ENCODE peak calls at places on chromosomes 13 and 19, in six cellular contexts. S, A, L, P, R and J are unnamed samples. For H3K9me3, the result is how much of the 10 kb centered on the place peaks cover.

GRCh38 chr13:113991191-113991669 is 17.4 kb upstream of the C13orf46 start:
- DNase-seq in P (peak), A (no peak), L (no peak), R (peak), S (no peak), J (no peak)

GRCh38 chr13:102536695-102537485 is 59.9 kb upstream of the TPP2 start:
- DNase-seq in P (no peak), S (no peak), R (no peak), A (no peak), L (no peak), J (no peak)

GRCh38 chr19:2166741-2167738 is 3.3 kb downstream of the DOT1L start:
- DNase-seq in R (peak), P (peak), S (peak), L (peak), A (peak), J (no peak)

GRCh38 chr19:2084993-2085720 is 11.0 kb downstream of the MOB3A start:
- DNase-seq in R (peak), S (peak), L (peak), A (peak), P (peak), J (no peak)

GRCh38 chr19:3857449-3858003 is 11.3 kb downstream of the ZFR2 start:
- DNase-seq in A (no peak), R (no peak), P (no peak), L (no peak), S (no peak), J (no peak)

GRCh38 chr19:46764817-46765291 is 18.6 kb upstream of the STRN4 start:
- DNase-seq in P (no peak), A (no peak), S (no peak), R (no peak), L (peak), J (no peak)

GRCh38 chr13:23741879-23742510 is 147.2 kb downstream of the MIPEP start:
- DNase-seq in R (no peak), L (no peak), A (no peak), P (no peak), S (no peak), J (no peak)

GRCh38 chr19:38429811-38430156 is 3.7 kb upstream of the RYR1 start:
- DNase-seq in R (no peak), L (no peak), P (no peak), S (no peak), A (no peak), J (no peak)

GRCh38 chr19:5738423-5738822 is 18.0 kb downstream of the CATSPERD start:
- DNase-seq in P (no peak), A (no peak), R (no peak), L (no peak), S (no peak), J (no peak)

GRCh38 chr13:108957369-108958012 is 328.1 kb downstream of the MYO16 start:
- DNase-seq in S (no peak), R (no peak), L (no peak), A (peak), P (no peak), J (no peak)

GRCh38 chr13:60152114-60152513 is 11.6 kb downstream of the DIAPH3 start:
- DNase-seq in P (no peak), A (peak), R (no peak), S (no peak), L (no peak), J (no peak)

GRCh38 chr19:6259312-6259861 is 20.4 kb downstream of the MLLT1 start:
- DNase-seq in P (no peak), R (no peak), A (no peak), L (no peak), S (no peak), J (no peak)

GRCh38 chr13:74129500-74130144 is 4.6 kb downstream of the KLF12 start:
- DNase-seq in R (no peak), P (peak), A (peak), L (peak), S (peak), J (no peak)

GRCh38 chr13:40235160-40235796 is 431.2 kb downstream of the FOXO1 start:
- DNase-seq in P (no peak), R (no peak), A (no peak), L (no peak), S (no peak), J (no peak)

GRCh38 chr19:39731685-39732084 is 6.1 kb downstream of the CLC start:
- DNase-seq in R (no peak), A (no peak), P (no peak), L (no peak), S (no peak), J (no peak)

GRCh38 chr19:1851581-1852293 is 3.5 kb upstream of the REXO1 start:
- DNase-seq in P (no peak), L (no peak), S (no peak), A (no peak), R (no peak), J (no peak)

GRCh38 chr13:40220299-40220935 is 446.0 kb downstream of the FOXO1 start:
- DNase-seq in A (peak), R (no peak), S (no peak), P (no peak), L (no peak), J (no peak)

GRCh38 chr19:8585894-8586750 is 8.9 kb upstream of the MYO1F start:
- DNase-seq in P (no peak), R (peak), A (peak), L (peak), S (peak), J (no peak)

GRCh38 chr13:59790626-59791025 is 373.1 kb downstream of the DIAPH3 start:
- DNase-seq in A (peak), S (no peak), L (no peak), R (no peak), P (no peak), J (no peak)

GRCh38 chr13:44259045-44260042 is 114.3 kb upstream of the SERP2 start:
- DNase-seq in L (peak), A (peak), R (no peak), S (no peak), P (peak), J (no peak)

GRCh38 chr19:48171584-48172170 is 1.2 kb downstream of the ZSWIM9 start:
- DNase-seq in L (no peak), A (no peak), R (no peak), P (no peak), S (no peak), J (no peak)

GRCh38 chr13:28558567-28558966 is 63.6 kb upstream of the FLT1 start:
- DNase-seq in L (no peak), A (peak), P (peak), R (no peak), S (peak), J (no peak)

GRCh38 chr13:52459668-52460067 is 4.4 kb downstream of the CKAP2 start:
- DNase-seq in A (peak), P (no peak), L (no peak), S (no peak), R (no peak), J (no peak)

GRCh38 chr19:58563823-58564222 is 5.4 kb upstream of the UBE2M start:
- DNase-seq in R (no peak), P (no peak), L (no peak), A (no peak), S (peak), J (no peak)

GRCh38 chr13:85186646-85187045 is 612.6 kb downstream of the SLITRK6 start:
- DNase-seq in L (no peak), A (no peak), R (no peak), P (no peak), S (no peak), J (no peak)

GRCh38 chr13:39499580-39499979 is 103.4 kb downstream of the LHFPL6 start:
- DNase-seq in R (no peak), L (no peak), P (no peak), S (no peak), A (no peak), J (no peak)

GRCh38 chr19:58261600-58261967 is 17.2 kb upstream of the ZNF8 start:
- DNase-seq in L (no peak), R (no peak), A (peak), S (no peak), P (no peak), J (no peak)

GRCh38 chr19:5963855-5964254 is 14.1 kb downstream of the RANBP3 start:
- DNase-seq in L (no peak), P (no peak), A (no peak), S (no peak), R (no peak), J (no peak)

GRCh38 chr13:33364192-33364591 is 78.6 kb upstream of the STARD13 start:
- DNase-seq in A (no peak), L (no peak), S (no peak), R (no peak), P (no peak), J (no peak)

GRCh38 chr13:99847318-99847750 is 124.2 kb downstream of the ZIC5 start:
- DNase-seq in L (no peak), P (no peak), S (no peak), R (no peak), A (no peak), J (no peak)

GRCh38 chr19:6811906-6812305 is 39.4 kb downstream of the VAV1 start:
- DNase-seq in L (no peak), R (no peak), A (peak), P (no peak), S (no peak), J (no peak)

GRCh38 chr19:38736036-38736412 is 8.2 kb downstream of the CAPN12 start:
- DNase-seq in S (peak), L (peak), A (peak), P (no peak), R (peak), J (no peak)

GRCh38 chr19:47227347-47228167 is 3.4 kb downstream of the BBC3 start:
- DNase-seq in P (peak), A (peak), L (peak), S (peak), R (peak), J (no peak)

GRCh38 chr13:26983533-26984315 is 187.9 kb downstream of the USP12 start:
- DNase-seq in S (no peak), R (no peak), A (peak), P (no peak), L (no peak), J (no peak)

GRCh38 chr13:23871616-23872220 is 17.5 kb downstream of the MIPEP start:
- DNase-seq in P (no peak), R (no peak), A (peak), S (no peak), L (no peak), J (no peak)

GRCh38 chr13:110347535-110348308 is 40.6 kb downstream of the COL4A2 start:
- DNase-seq in P (peak), R (peak), L (no peak), S (peak), A (peak), J (no peak)

GRCh38 chr13:30504081-30504480 is 38.3 kb upstream of the HMGB1 start:
- DNase-seq in L (no peak), P (no peak), A (peak), R (no peak), S (no peak), J (no peak)

GRCh38 chr13:95660981-95661581 is 15.9 kb upstream of the DNAJC3 start:
- DNase-seq in S (no peak), P (no peak), R (no peak), A (peak), L (no peak), J (no peak)

GRCh38 chr19:13953021-13953531 is 767 bp downstream of the DCAF15 start:
- DNase-seq in L (peak), P (peak), S (no peak), R (no peak), A (peak), J (no peak)

GRCh38 chr19:50462970-50463369 is 13.3 kb upstream of the EMC10 start:
- DNase-seq in P (no peak), S (no peak), A (no peak), L (no peak), R (no peak), J (no peak)

GRCh38 chr19:50465000-50465399 is 11.3 kb upstream of the EMC10 start:
- DNase-seq in R (no peak), L (no peak), P (no peak), A (no peak), S (no peak), J (no peak)

GRCh38 chr19:50467566-50467965 is 8.7 kb upstream of the EMC10 start:
- DNase-seq in P (no peak), L (no peak), S (no peak), R (no peak), A (no peak), J (no peak)

GRCh38 chr19:50464348-50464747 is 12.0 kb upstream of the EMC10 start:
- DNase-seq in R (no peak), P (no peak), A (no peak), S (no peak), L (no peak), J (no peak)

GRCh38 chr19:50465986-50466771 is 10.1 kb upstream of the EMC10 start:
- DNase-seq in A (peak), R (no peak), S (no peak), L (peak), P (no peak), J (no peak)
- TF ChIP-seq CTCF in A (no peak), R (no peak), S (peak), L (no peak), P (peak), J (no peak)

DNA sequence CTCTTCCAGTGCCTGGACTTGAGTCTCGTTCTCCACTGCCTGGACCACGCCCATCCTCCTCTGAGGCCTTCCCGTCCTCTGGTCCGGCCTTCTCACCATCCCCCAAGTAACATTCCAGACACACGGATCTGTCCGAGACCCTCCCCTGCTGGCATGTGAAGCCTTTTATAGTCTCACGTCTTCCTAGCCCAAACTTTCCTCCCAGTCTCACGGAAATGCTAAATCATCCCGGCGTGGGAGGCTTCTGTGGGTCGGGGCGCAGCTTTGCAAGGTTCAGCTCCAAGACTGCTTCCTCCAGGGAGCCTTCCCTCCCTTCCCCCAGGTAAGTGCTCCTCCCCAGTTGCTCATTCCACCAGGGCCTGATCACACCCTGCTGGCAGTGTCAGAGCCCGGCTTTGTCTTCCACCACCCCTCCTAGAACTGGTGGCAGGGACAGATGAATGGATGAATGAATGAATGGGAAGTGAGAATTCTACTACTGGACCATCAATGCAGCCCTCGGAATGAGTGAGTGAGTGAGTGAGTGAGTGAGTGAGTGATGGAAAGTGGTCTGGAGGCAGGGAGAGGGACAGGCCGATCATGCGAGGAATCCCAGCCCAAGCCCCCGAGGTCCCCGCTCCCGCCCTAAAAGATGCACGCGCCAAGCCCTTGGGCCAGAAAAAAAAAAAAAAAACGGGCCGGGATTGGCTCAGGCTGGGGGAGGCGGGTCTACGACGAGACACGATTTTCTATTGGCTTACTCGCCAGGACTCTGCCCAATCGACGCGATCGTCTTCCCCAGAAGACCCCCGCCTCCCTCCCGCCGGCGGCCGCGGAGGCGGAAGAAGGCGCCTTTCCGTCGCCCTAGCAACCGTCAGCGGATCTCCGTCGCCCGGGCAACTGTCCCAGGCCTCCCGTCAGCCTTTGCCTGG is 9.3 kb downstream of the EPHX3 start:
- DNase-seq in L (peak), P (peak), A (peak), S (peak), R (peak), J (no peak)
- H3K27ac ChIP-seq in L (no peak), P (peak), A (peak), S (peak), R (peak), J (peak)

GRCh38 chr19:9672893-9673292 is 2.0 kb downstream of the ZNF562 start:
- DNase-seq in P (no peak), R (no peak), L (no peak), S (no peak), A (no peak), J (no peak)
- H3K9me3 ChIP-seq in P (under half), R (under half), L (under half), S (half or more), A (under half), J (under half)

GRCh38 chr19:36489139-36489919 is at the start of gene ZNF566:
- DNase-seq in L (peak), A (peak), P (peak), S (peak), R (peak), J (no peak)
- TF ChIP-seq CTCF in L (no peak), A (no peak), P (no peak), S (no peak), R (no peak), J (no peak)

GRCh38 chr13:93243375-93244063 is 16.9 kb downstream of the GPC6 start:
- DNase-seq in L (no peak), S (no peak), A (no peak), R (no peak), P (no peak), J (no peak)
- H3K27ac ChIP-seq in L (no peak), S (no peak), A (peak), R (no peak), P (no peak), J (peak)

DNA sequence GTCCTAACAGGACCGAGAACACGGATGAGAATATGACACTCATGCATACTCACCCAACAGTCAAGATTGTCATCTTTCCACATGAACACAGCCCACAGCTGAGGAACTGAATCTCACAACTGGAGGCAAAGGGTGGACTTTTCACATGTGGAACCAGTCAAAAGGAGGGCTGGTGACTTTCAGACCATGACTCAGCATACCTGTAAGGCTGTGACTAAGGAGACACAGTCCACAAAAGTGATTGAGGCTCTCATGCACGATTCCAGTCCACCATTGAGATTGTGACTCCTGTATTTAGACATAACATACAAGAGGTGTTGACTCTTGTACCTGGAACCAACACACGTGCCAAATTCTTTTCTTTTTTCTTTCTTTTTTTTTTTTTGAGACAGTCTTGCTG is 40.0 kb downstream of the ZNF729 start:
- DNase-seq in A (no peak), S (no peak), R (no peak), L (no peak), P (no peak), J (peak)
- H3K9me3 ChIP-seq in A (under half), S (under half), R (under half), L (under half), P (half or more), J (under half)

GRCh38 chr13:35963982-35964665 is 167.1 kb downstream of the DCLK1 start:
- DNase-seq in P (no peak), A (no peak), R (no peak), S (no peak), L (no peak), J (no peak)

GRCh38 chr13:35957996-35958395 is 173.2 kb downstream of the DCLK1 start:
- DNase-seq in S (no peak), L (no peak), A (no peak), P (no peak), R (no peak), J (no peak)

GRCh38 chr13:35961002-35961401 is 170.2 kb downstream of the DCLK1 start:
- DNase-seq in P (no peak), R (no peak), L (no peak), A (peak), S (no peak), J (no peak)

GRCh38 chr13:35964764-35965163 is 166.4 kb downstream of the DCLK1 start:
- DNase-seq in R (no peak), A (no peak), L (no peak), P (no peak), S (no peak), J (no peak)

GRCh38 chr13:35961461-35962220 is 169.5 kb downstream of the DCLK1 start:
- DNase-seq in L (no peak), S (no peak), P (no peak), A (no peak), R (no peak), J (no peak)
- TF ChIP-seq CTCF in L (no peak), S (peak), P (peak), A (no peak), R (peak), J (peak)

DNA sequence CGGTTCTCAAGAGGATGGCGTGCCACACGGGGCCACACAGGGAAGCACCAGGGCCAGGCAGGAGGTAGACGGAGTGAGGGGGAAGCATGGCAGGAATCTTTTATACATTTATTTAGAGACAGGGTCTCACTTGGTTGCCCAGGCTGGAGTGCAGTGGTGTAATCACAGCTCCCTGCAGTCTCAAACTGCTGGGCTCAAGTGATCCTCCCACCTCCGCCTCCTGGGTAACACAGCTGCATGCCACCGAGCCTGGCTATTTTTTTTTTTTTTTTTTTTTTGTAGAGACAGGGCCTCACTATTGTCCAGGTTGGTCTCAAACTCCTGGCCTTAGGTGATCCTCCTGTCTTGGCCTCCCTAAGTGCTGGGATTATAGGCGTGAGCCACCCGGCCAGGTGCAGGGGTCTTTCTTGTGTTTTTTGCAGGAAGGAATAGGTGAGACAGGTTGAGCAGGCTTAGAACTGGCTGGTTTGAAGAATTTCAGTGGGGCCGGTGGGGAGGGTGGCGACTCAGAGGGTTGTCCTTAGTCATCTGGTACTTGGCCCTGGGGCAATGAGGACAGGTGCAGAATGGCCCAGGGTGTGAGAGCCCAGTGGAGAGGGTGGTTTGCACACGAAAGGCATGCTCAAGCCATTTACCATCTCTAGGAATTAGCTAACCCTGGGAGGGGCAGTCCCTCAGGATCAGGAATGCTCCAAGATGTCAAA is 7.6 kb downstream of the SSC5D start:
- DNase-seq in S (no peak), R (no peak), P (peak), A (no peak), L (no peak), J (no peak)
- H3K27ac ChIP-seq in S (no peak), R (peak), P (no peak), A (no peak), L (no peak), J (peak)